ENCODE peak calls at places on chromosome 10, in five cellular contexts. One of them, this sample, is unnamed.

GRCh38 chr10:126013489-126014281 is 117.3 kb downstream of the FANK1 start:
- DNase-seq in germinal center: no peak
- DNase-seq in left cardiac atrium: no peak
- DNase-seq in AG09309: peak
- DNase-seq in NCI-H1092: no peak
- DNase-seq in this sample: peak

GRCh38 chr10:30782543-30783461 is 153.2 kb upstream of the LYZL2 start:
- DNase-seq in NCI-H1092: no peak
- DNase-seq in germinal center: no peak
- DNase-seq in left cardiac atrium: peak
- DNase-seq in AG09309: no peak
- DNase-seq in this sample: peak

GRCh38 chr10:121715076-121715475 is 116.8 kb upstream of the FGFR2 start:
- DNase-seq in AG09309: no peak
- DNase-seq in NCI-H1092: no peak
- DNase-seq in left cardiac atrium: no peak
- DNase-seq in germinal center: no peak
- DNase-seq in this sample: no peak

GRCh38 chr10:95987685-95988426 is 55.5 kb upstream of the CCNJ start:
- DNase-seq in germinal center: no peak
- DNase-seq in NCI-H1092: no peak
- DNase-seq in left cardiac atrium: no peak
- DNase-seq in AG09309: no peak
- DNase-seq in this sample: no peak

GRCh38 chr10:74995806-74996205 is 115.7 kb upstream of the SAMD8 start:
- DNase-seq in AG09309: no peak
- DNase-seq in left cardiac atrium: no peak
- DNase-seq in NCI-H1092: no peak
- DNase-seq in germinal center: no peak
- DNase-seq in this sample: no peak

GRCh38 chr10:16105082-16105481 is 244.8 kb upstream of the MINDY3 start:
- DNase-seq in germinal center: no peak
- DNase-seq in left cardiac atrium: no peak
- DNase-seq in NCI-H1092: no peak
- DNase-seq in AG09309: no peak
- DNase-seq in this sample: no peak

GRCh38 chr10:44006826-44007225 is 358.1 kb upstream of the ZNF32 start:
- DNase-seq in left cardiac atrium: no peak
- DNase-seq in germinal center: no peak
- DNase-seq in NCI-H1092: no peak
- DNase-seq in AG09309: no peak
- DNase-seq in this sample: no peak

GRCh38 chr10:30752481-30752881 is 122.9 kb upstream of the LYZL2 start:
- DNase-seq in NCI-H1092: no peak
- DNase-seq in germinal center: no peak
- DNase-seq in AG09309: no peak
- DNase-seq in left cardiac atrium: no peak
- DNase-seq in this sample: no peak

GRCh38 chr10:88273567-88273966 is 309.6 kb downstream of the RNLS start:
- DNase-seq in left cardiac atrium: no peak
- DNase-seq in germinal center: no peak
- DNase-seq in NCI-H1092: no peak
- DNase-seq in AG09309: no peak
- DNase-seq in this sample: no peak

GRCh38 chr10:32970910-32971309 is 12.9 kb upstream of the ITGB1 start:
- DNase-seq in left cardiac atrium: no peak
- DNase-seq in AG09309: no peak
- DNase-seq in germinal center: no peak
- DNase-seq in NCI-H1092: no peak
- DNase-seq in this sample: no peak

GRCh38 chr10:13608246-13608853 is 21.6 kb downstream of the PRPF18 start:
- DNase-seq in germinal center: no peak
- DNase-seq in AG09309: no peak
- DNase-seq in left cardiac atrium: no peak
- DNase-seq in NCI-H1092: no peak
- DNase-seq in this sample: peak

GRCh38 chr10:78756604-78757442 is 311.9 kb upstream of the ZMIZ1 start:
- DNase-seq in AG09309: peak
- DNase-seq in left cardiac atrium: peak
- DNase-seq in NCI-H1092: no peak
- DNase-seq in germinal center: no peak
- DNase-seq in this sample: peak

GRCh38 chr10:102714621-102715455 is at the start of gene SFXN2:
- DNase-seq in left cardiac atrium: no peak
- DNase-seq in germinal center: peak
- DNase-seq in AG09309: no peak
- DNase-seq in NCI-H1092: no peak
- DNase-seq in this sample: no peak

GRCh38 chr10:96695975-96696634 is 24.2 kb downstream of the PIK3AP1 start:
- DNase-seq in germinal center: no peak
- DNase-seq in left cardiac atrium: no peak
- DNase-seq in NCI-H1092: no peak
- DNase-seq in AG09309: no peak
- DNase-seq in this sample: no peak

GRCh38 chr10:28906934-28907333 is 229.6 kb downstream of the BAMBI start:
- DNase-seq in AG09309: no peak
- DNase-seq in left cardiac atrium: no peak
- DNase-seq in germinal center: no peak
- DNase-seq in NCI-H1092: no peak
- DNase-seq in this sample: peak

GRCh38 chr10:23157691-23158369 is 34.3 kb upstream of the PTF1A start:
- DNase-seq in germinal center: peak
- DNase-seq in NCI-H1092: peak
- DNase-seq in left cardiac atrium: no peak
- DNase-seq in AG09309: peak
- DNase-seq in this sample: peak

GRCh38 chr10:103967433-103968142 is 648 bp downstream of the SLK start:
- DNase-seq in NCI-H1092: no peak
- DNase-seq in germinal center: peak
- DNase-seq in left cardiac atrium: no peak
- DNase-seq in AG09309: no peak
- DNase-seq in this sample: peak

GRCh38 chr10:79638318-79638717 is 27.6 kb downstream of the SFTPA1 start:
- DNase-seq in AG09309: no peak
- DNase-seq in left cardiac atrium: no peak
- DNase-seq in NCI-H1092: no peak
- DNase-seq in germinal center: no peak
- DNase-seq in this sample: no peak

GRCh38 chr10:49736564-49737113 is 25.5 kb downstream of the OGDHL start:
- DNase-seq in AG09309: no peak
- DNase-seq in left cardiac atrium: no peak
- DNase-seq in germinal center: no peak
- DNase-seq in NCI-H1092: no peak
- DNase-seq in this sample: no peak

GRCh38 chr10:34476607-34477006 is 338.5 kb downstream of the PARD3 start:
- DNase-seq in left cardiac atrium: no peak
- DNase-seq in germinal center: no peak
- DNase-seq in AG09309: no peak
- DNase-seq in NCI-H1092: no peak
- DNase-seq in this sample: no peak

GRCh38 chr10:26269754-26270153 is 53.2 kb downstream of the GAD2 start:
- DNase-seq in AG09309: peak
- DNase-seq in left cardiac atrium: no peak
- DNase-seq in NCI-H1092: peak
- DNase-seq in germinal center: no peak
- DNase-seq in this sample: peak

GRCh38 chr10:21509391-21510217 is 15.9 kb downstream of the SKIDA1 start:
- DNase-seq in left cardiac atrium: peak
- DNase-seq in AG09309: no peak
- DNase-seq in NCI-H1092: no peak
- DNase-seq in germinal center: no peak
- DNase-seq in this sample: no peak

GRCh38 chr10:70354100-70354499 is 28.3 kb downstream of the LRRC20 start:
- DNase-seq in AG09309: no peak
- DNase-seq in left cardiac atrium: no peak
- DNase-seq in NCI-H1092: no peak
- DNase-seq in germinal center: no peak
- DNase-seq in this sample: no peak

GRCh38 chr10:110773693-110774068 is 98.0 kb upstream of the PDCD4 start:
- DNase-seq in AG09309: no peak
- DNase-seq in germinal center: no peak
- DNase-seq in left cardiac atrium: no peak
- DNase-seq in NCI-H1092: no peak
- DNase-seq in this sample: no peak

GRCh38 chr10:131179386-131179785 is 132.1 kb downstream of the TCERG1L start:
- DNase-seq in NCI-H1092: no peak
- DNase-seq in left cardiac atrium: no peak
- DNase-seq in germinal center: no peak
- DNase-seq in AG09309: no peak
- DNase-seq in this sample: no peak

GRCh38 chr10:117536862-117537435 is 5.6 kb upstream of the EMX2 start:
- DNase-seq in left cardiac atrium: no peak
- DNase-seq in AG09309: no peak
- DNase-seq in germinal center: no peak
- DNase-seq in NCI-H1092: no peak
- DNase-seq in this sample: no peak

GRCh38 chr10:52864459-52865106 is 92.0 kb upstream of the MBL2 start:
- DNase-seq in AG09309: peak
- DNase-seq in left cardiac atrium: peak
- DNase-seq in NCI-H1092: no peak
- DNase-seq in germinal center: no peak
- DNase-seq in this sample: peak

GRCh38 chr10:60003709-60004191 is 97.4 kb upstream of the CCDC6 start:
- DNase-seq in germinal center: no peak
- DNase-seq in AG09309: no peak
- DNase-seq in NCI-H1092: no peak
- DNase-seq in left cardiac atrium: peak
- DNase-seq in this sample: no peak